ENCODE peak calls at places on chromosome 17, in five cellular contexts. L, Z, B, C and Y are unnamed samples.

GRCh38 chr17:73068322-73069153 is 23.9 kb downstream of the SLC39A11 start:
- DNase-seq in L (no peak), Z (no peak), B (no peak), C (peak; percentile 69), Y (peak; percentile 46)

GRCh38 chr17:11140028-11140427 is 101.0 kb upstream of the SHISA6 start:
- DNase-seq in C (no peak), L (no peak), Z (no peak), B (no peak), Y (no peak)

GRCh38 chr17:73742915-73743314 is 98.7 kb upstream of the SDK2 start:
- DNase-seq in C (no peak), B (no peak), Z (no peak), L (no peak), Y (no peak)

GRCh38 chr17:72425796-72426173 is 305.0 kb downstream of the SOX9 start:
- DNase-seq in L (no peak), Z (no peak), C (no peak), B (peak; percentile 24), Y (no peak)

GRCh38 chr17:79691931-79692330 is 38.8 kb upstream of the ENPP7 start:
- DNase-seq in C (no peak), Z (peak; percentile 9), B (no peak), L (no peak), Y (no peak)

GRCh38 chr17:21457051-21458026 is 81.2 kb downstream of the KCNJ12 start:
- DNase-seq in Z (peak; percentile 90), B (peak; percentile 91), L (peak; percentile 80), C (peak; percentile 83), Y (peak; percentile 37)

GRCh38 chr17:62206550-62206949 is 141.5 kb upstream of the MED13 start:
- DNase-seq in Z (no peak), B (no peak), L (no peak), C (no peak), Y (no peak)

GRCh38 chr17:61486135-61487120 is 34.2 kb downstream of the TBX4 start:
- DNase-seq in B (no peak), Z (peak; percentile 18), L (no peak), C (no peak), Y (no peak)

GRCh38 chr17:79977711-79978544 is 57.7 kb downstream of the TBC1D16 start:
- DNase-seq in Z (no peak), B (peak; percentile 57), L (no peak), C (no peak), Y (no peak)

GRCh38 chr17:38704645-38705522 is at the start of gene MLLT6:
- DNase-seq in L (peak; percentile 81), C (peak; percentile 77), B (peak; percentile 89), Z (peak; percentile 82), Y (no peak)

GRCh38 chr17:32261521-32261792 is 4.2 kb upstream of the RHBDL3 start:
- DNase-seq in L (no peak), B (no peak), C (peak; percentile 16), Z (no peak), Y (no peak)

GRCh38 chr17:63140255-63140654 is 174.2 kb downstream of the TANC2 start:
- DNase-seq in C (peak; percentile 48), B (no peak), L (no peak), Z (no peak), Y (no peak)

GRCh38 chr17:9002236-9002609 is 19.1 kb upstream of the NTN1 start:
- DNase-seq in C (no peak), B (no peak), L (no peak), Z (no peak), Y (no peak)

GRCh38 chr17:40074871-40075215 is 12.1 kb downstream of the THRA start:
- DNase-seq in C (no peak), L (no peak), Z (no peak), B (no peak), Y (no peak)

DNA sequence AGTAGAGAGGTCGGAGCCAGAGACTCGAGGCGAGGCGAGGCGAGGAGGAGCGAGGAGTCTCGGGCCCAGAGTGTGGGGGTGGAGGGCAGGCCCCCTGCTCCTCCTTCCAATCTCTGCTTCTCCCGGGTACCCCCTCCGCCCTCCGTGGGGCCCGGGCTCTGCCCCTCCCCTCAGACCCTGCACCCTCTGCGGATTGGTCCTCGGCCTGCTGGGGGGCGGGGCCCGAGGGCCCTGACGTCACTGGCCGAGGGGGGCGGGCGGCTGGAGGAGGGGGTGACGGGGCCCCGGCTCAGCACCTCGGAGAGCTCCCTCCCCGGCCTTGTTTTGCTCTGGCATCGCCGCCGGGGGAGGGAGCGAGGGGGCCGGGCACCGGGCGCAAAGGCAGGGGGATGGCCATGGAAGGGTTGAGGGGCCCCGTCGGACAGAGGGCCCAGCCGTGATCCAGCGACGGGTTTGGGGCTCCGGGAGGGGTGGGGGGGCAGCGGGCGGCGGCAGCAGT is at the start of gene RUNDC3A:
- DNase-seq in L (peak; percentile 95), B (peak; percentile 81), C (peak; percentile 77), Z (peak; percentile 87), Y (no peak)
- TF ChIP-seq CTCF in L (no peak), B (no peak), C (no peak), Z (no peak), Y (no peak)

GRCh38 chr17:50265690-50266306 is 8.5 kb upstream of the TMEM92 start:
- DNase-seq in Z (no peak), C (no peak), L (no peak), B (peak; percentile 65), Y (no peak)

GRCh38 chr17:50267074-50267841 is 7.0 kb upstream of the TMEM92 start:
- DNase-seq in L (no peak), B (peak; percentile 62), Z (no peak), C (peak; percentile 13), Y (no peak)

GRCh38 chr17:50265212-50265611 is 9.1 kb upstream of the TMEM92 start:
- DNase-seq in B (peak; percentile 80), Z (no peak), C (no peak), L (no peak), Y (no peak)

GRCh38 chr17:50268040-50268439 is 6.2 kb upstream of the TMEM92 start:
- DNase-seq in C (no peak), L (no peak), B (peak; percentile 57), Z (no peak), Y (no peak)

DNA sequence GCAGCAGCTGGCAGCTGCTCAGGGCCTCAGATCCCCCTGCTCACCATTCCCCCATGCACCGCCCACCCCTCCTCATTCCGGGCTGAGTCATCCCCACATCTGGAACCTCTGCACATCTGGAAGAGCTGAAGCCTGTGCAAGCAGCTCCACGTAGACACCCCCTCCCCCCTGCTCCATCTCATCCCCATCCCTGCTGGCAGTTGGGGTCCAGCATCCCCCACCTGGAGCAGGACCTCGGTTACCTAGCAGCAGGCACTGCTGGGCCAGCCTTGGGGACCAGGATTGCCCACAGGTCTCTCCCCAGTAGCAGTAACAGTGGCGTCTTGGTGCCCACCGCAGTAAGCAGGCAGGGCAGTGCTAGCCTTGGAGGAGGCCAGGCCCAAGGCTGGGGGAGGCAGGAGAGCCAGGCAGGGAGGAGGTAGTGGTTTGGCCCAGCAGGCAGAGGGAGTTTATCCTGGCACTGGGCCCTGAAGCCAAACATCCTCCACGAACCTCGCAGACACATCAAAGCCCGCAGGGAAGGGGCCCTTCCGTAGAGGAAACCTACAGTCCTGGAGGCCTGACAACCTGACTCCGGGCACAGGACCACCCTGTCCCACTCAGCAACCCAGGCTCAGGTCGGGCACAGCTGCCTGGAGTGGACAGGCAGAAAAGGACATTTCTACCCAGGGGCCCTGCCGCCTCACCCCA is 7.7 kb upstream of the TMEM92 start:
- DNase-seq in Z (no peak), L (no peak), C (peak; percentile 83), B (peak; percentile 92), Y (no peak)
- H3K4me3 ChIP-seq in Z (no peak overlapping the region), L (no peak overlapping the region), C (no peak overlapping the region), B (no peak overlapping the region), Y (no peak overlapping the region)

DNA sequence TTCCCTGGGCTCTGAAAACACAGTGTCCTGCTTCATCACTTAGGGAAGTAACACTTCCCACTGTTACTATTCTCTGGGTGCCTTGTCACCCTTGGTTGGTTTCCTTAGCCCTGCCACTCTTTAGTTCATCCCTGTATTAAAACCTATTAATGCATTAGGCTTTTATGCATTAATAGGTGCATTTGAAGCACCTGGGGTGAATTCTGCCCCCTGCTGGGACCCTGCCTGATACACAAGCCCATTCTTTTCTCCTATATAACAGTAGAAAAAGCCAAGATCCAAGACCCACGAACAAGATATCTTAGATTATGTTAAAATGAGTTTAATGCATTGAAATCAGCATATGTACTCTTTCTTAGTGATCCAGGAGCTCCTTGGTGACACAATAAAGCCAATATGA is 235.7 kb downstream of the PMP22 start:
- DNase-seq in L (no peak), Z (no peak), B (no peak), C (no peak), Y (no peak)
- TF ChIP-seq CTCF in L (no peak), Z (no peak), B (no peak), C (no peak), Y (no peak)

GRCh38 chr17:33751702-33752065 is 458.6 kb upstream of the ASIC2 start:
- DNase-seq in L (no peak), Z (no peak), C (no peak), B (no peak), Y (no peak)
- H3K4me3 ChIP-seq in L (peak overlapping the region; percentile 8), Z (no peak overlapping the region), C (peak overlapping the region; percentile 38), B (no peak overlapping the region), Y (no peak overlapping the region)

DNA sequence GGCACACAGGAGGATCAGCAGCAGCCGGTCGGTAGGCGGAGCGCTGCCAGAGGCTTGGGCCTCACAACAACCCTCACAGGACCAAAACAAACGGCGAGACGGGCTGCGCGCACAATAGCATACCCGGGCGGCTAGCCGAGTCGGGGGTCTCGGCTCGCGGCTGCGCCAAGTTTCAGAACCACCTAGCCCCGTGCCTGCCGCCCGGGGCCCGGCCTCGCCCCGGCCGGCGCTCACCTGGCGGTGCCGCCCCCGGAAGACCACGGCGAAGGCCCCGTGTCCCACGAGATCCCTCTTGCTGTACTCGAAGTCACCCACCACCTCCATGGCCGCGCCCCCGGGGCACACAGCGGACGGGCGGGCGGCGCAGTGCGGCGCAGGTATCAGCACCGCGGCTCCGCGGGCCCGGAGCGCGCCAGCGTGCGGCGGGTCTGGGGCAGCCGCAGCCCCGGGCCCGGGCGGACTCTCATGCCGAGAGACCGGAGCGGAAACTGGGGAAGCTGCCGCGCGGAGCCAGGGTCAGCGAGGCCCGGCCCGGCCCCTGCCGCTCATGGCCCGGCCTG is 562 bp downstream of the ULK2 start:
- DNase-seq in Z (peak; percentile 79), L (peak; percentile 76), C (peak; percentile 62), B (peak; percentile 86), Y (no peak)
- TF ChIP-seq CTCF in Z (peak; percentile 32), L (peak; percentile 34), C (peak; percentile 33), B (no peak), Y (peak; percentile 36)

GRCh38 chr17:43755389-43755875 is 3.2 kb downstream of the SOST start:
- DNase-seq in Z (peak; percentile 39), B (no peak), C (peak; percentile 32), L (no peak), Y (no peak)
- H3K4me3 ChIP-seq in Z (no peak overlapping the region), B (peak overlapping the region; percentile 22), C (no peak overlapping the region), L (no peak overlapping the region), Y (peak overlapping the region; percentile 24)

GRCh38 chr17:33292981-33293867 is at the start of gene ASIC2:
- DNase-seq in B (peak; percentile 67), C (no peak), Z (no peak), L (peak; percentile 40), Y (no peak)

GRCh38 chr17:33292184-33292980 is 713 bp downstream of the ASIC2 start:
- DNase-seq in B (no peak), L (peak; percentile 53), C (peak; percentile 7), Z (no peak), Y (no peak)

GRCh38 chr17:33291248-33292183 is 1.6 kb downstream of the ASIC2 start:
- DNase-seq in L (peak; percentile 26), C (peak; percentile 10), B (no peak), Z (peak; percentile 3), Y (no peak)

GRCh38 chr17:33288954-33289353 is 4.1 kb downstream of the ASIC2 start:
- DNase-seq in Z (no peak), C (no peak), L (no peak), B (no peak), Y (no peak)

GRCh38 chr17:33290156-33290697 is 2.9 kb downstream of the ASIC2 start:
- DNase-seq in L (no peak), C (no peak), B (no peak), Z (no peak), Y (no peak)
- TF ChIP-seq CTCF in L (no peak), C (no peak), B (no peak), Z (no peak), Y (no peak)